ENCODE peak calls at places on chromosome 5, in five cellular contexts. E is HTR-8/SVneo, P is neural crest cell, F is AML-193, D is HS-5. L is an unnamed sample.

GRCh38 chr5:166088389-166089039 is 2202.9 kb upstream of the WWC1 start:
- DNase-seq in D (no peak), P (no peak), E (no peak), F (no peak), L (no peak)

GRCh38 chr5:176533894-176534611 is 3.1 kb downstream of the RNF44 start:
- DNase-seq in D (no peak), E (no peak), F (peak; percentile 58), P (no peak), L (peak; percentile 34)

GRCh38 chr5:17113174-17113941 is 104.1 kb upstream of the BASP1 start:
- DNase-seq in D (peak; percentile 51), E (no peak), F (no peak), P (no peak), L (no peak)

GRCh38 chr5:52840286-52841050 is 52.8 kb downstream of the ITGA1 start:
- DNase-seq in E (no peak), P (no peak), F (no peak), D (no peak), L (peak; percentile 38)

GRCh38 chr5:68303754-68304420 is 88.3 kb downstream of the PIK3R1 start:
- DNase-seq in F (no peak), D (no peak), P (no peak), E (no peak), L (no peak)

GRCh38 chr5:126052120-126052519 is 371.1 kb upstream of the GRAMD2B start:
- DNase-seq in P (no peak), F (no peak), D (no peak), E (no peak), L (no peak)

GRCh38 chr5:16437974-16438373 is 27.6 kb downstream of the ZNF622 start:
- DNase-seq in E (peak; percentile 38), D (no peak), F (no peak), P (no peak), L (no peak)

GRCh38 chr5:66324357-66324756 is 180.3 kb downstream of the SREK1 start:
- DNase-seq in F (no peak), E (no peak), P (no peak), D (no peak), L (peak; percentile 54)

GRCh38 chr5:102595332-102595731 is 96.5 kb upstream of the SLCO6A1 start:
- DNase-seq in F (no peak), E (no peak), D (no peak), P (no peak), L (no peak)

GRCh38 chr5:76413746-76414145 is 10.7 kb downstream of the IQGAP2 start:
- DNase-seq in P (no peak), E (no peak), D (no peak), F (no peak), L (no peak)

GRCh38 chr5:89320889-89321288 is 437.9 kb upstream of the MEF2C start:
- DNase-seq in D (no peak), E (no peak), P (no peak), F (no peak), L (no peak)

GRCh38 chr5:4868140-4868735 is 271.9 kb upstream of the ADAMTS16 start:
- DNase-seq in E (peak; percentile 80), D (no peak), P (peak; percentile 80), F (peak; percentile 1), L (no peak)

GRCh38 chr5:75078035-75078434 is 25.7 kb upstream of the GCNT4 start:
- DNase-seq in F (no peak), P (no peak), D (no peak), E (no peak), L (no peak)